ENCODE peak calls at places on chromosomes 12 and 14, in six cellular contexts. Y is BJ, C is tibial nerve, D is lower leg skin, G is ovary, W is lung. K is an unnamed sample.

GRCh38 chr12:47742253-47742825 is 16.3 kb downstream of the RAPGEF3 start:
- DNase-seq in D (peak; percentile 94), C (peak; percentile 71), G (peak; percentile 73), W (peak; percentile 56), Y (no peak), K (no peak)

GRCh38 chr14:76152333-76152681 is 585 bp downstream of the GPATCH2L start:
- DNase-seq in W (peak; percentile 65), G (peak; percentile 54), Y (peak; percentile 42), D (peak; percentile 92), C (peak; percentile 44), K (peak; percentile 94)

GRCh38 chr12:108495054-108495453 is 20.0 kb upstream of the FICD start:
- DNase-seq in C (no peak), W (no peak), Y (no peak), G (no peak), D (peak; percentile 15), K (no peak)

GRCh38 chr12:2640709-2641108 is 154.1 kb upstream of the FKBP4 start:
- DNase-seq in C (peak; percentile 22), G (peak; percentile 35), Y (peak; percentile 80), D (peak; percentile 88), W (peak; percentile 45), K (no peak)

GRCh38 chr14:35553808-35554207 is 19.8 kb downstream of the INSM2 start:
- DNase-seq in C (no peak), D (no peak), W (no peak), G (no peak), Y (peak; percentile 26), K (no peak)

GRCh38 chr12:10395390-10395998 is 5.7 kb upstream of the KLRK1 start:
- DNase-seq in W (no peak), G (peak; percentile 28), D (no peak), Y (peak; percentile 77), C (peak; percentile 37), K (peak; percentile 87)

GRCh38 chr14:103730490-103731035 is 15.0 kb downstream of the ZFYVE21 start:
- DNase-seq in W (no peak), C (no peak), D (no peak), Y (no peak), G (peak; percentile 32), K (no peak)

GRCh38 chr12:115134298-115134697 is 450.3 kb upstream of the TBX3 start:
- DNase-seq in G (no peak), W (no peak), D (no peak), Y (no peak), C (no peak), K (no peak)

GRCh38 chr12:6450091-6450868 is 1.6 kb upstream of the TAPBPL start:
- DNase-seq in W (no peak), C (no peak), Y (no peak), D (peak; percentile 79), G (no peak), K (no peak)

GRCh38 chr12:6457220-6457945 is 5.5 kb downstream of the TAPBPL start:
- DNase-seq in D (peak; percentile 78), W (no peak), G (no peak), Y (no peak), C (no peak), K (no peak)

GRCh38 chr14:52329678-52330376 is 15.7 kb downstream of the PTGER2 start:
- DNase-seq in D (no peak), Y (no peak), C (no peak), G (no peak), W (no peak), K (no peak)

GRCh38 chr12:96248532-96248931 is 54.4 kb downstream of the ELK3 start:
- DNase-seq in D (no peak), W (no peak), G (no peak), C (no peak), Y (no peak), K (no peak)

GRCh38 chr14:91116913-91117588 is 3.2 kb downstream of the DGLUCY start:
- DNase-seq in Y (no peak), C (no peak), G (no peak), W (no peak), D (no peak), K (no peak)

GRCh38 chr12:124352839-124353238 is 57.9 kb downstream of the RFLNA start:
- DNase-seq in D (no peak), C (peak; percentile 59), W (peak; percentile 43), Y (no peak), G (peak; percentile 45), K (no peak)

GRCh38 chr14:57957441-57957840 is 91.5 kb upstream of the SLC35F4 start:
- DNase-seq in W (no peak), G (no peak), C (no peak), Y (no peak), D (no peak), K (no peak)

GRCh38 chr14:37230551-37231194 is 32.9 kb downstream of the MIPOL1 start:
- DNase-seq in G (no peak), W (no peak), C (peak; percentile 44), D (no peak), Y (peak; percentile 10), K (no peak)

GRCh38 chr12:31506907-31507306 is 84.0 kb downstream of the DENND5B start:
- DNase-seq in W (no peak), D (no peak), G (no peak), Y (no peak), C (no peak), K (no peak)

DNA sequence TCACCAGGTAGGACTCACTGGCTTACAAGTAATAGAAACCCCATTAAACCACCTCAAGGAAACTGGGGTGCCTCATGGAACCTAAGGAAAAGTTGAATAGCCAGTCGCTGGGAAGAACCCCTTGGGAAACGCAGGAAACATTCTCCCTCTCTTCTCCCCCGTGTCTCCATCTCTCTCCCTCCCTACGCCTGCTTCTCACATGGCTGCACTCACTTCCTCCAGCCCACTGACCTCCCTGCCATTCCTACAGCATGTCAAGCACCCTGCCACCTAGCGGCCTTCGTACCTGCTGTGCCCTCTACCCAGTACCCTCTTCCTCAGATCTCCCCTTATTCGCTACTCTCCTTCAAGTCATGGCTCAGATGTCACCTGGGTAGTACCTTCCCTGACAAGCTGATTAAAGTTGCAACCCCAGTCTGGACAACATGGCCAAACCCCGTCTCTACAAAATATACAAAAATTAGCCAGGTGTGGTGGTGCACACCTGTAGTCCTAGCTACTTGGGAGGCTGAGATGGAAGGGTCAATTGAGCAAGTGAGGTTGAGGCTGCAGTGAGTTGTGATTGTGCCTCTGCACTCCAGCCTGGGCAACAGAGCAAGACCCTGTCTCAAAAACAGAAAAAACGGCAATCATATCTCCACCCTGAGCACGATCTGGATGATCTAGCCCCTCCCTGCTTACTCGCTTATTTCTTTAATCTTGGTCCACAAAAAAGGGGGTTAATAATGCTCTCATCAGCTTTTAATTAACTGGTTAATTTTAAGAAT is 6.4 kb upstream of the DTX1 start:
- DNase-seq in W (no peak), Y (no peak), G (no peak), C (no peak), D (no peak), K (no peak)
- TF ChIP-seq CTCF in W (no peak), Y (peak; percentile 22), G (no peak), C (no peak), D (no peak), K (no peak)

DNA sequence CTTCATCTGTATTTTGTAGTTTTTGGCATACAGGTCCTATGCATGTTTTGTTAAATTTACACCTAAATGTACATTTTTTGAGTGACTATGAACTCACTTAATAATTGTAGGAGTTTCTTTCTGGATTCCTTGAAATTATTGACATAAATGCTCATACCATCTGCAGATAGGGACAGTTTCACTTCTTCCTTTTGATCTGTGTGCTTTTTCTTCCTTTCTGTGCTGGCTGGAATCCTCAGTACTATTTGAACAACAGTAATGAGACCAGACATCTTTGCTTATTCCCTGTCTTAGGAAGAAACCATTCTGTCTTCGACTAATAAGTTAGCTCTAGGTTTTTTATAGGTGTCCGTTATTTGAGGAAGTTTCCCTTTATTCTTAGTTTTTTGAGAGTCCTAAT is 110.3 kb downstream of the ADGRD1 start:
- DNase-seq in C (no peak), D (no peak), Y (no peak), W (no peak), G (no peak), K (no peak)
- TF ChIP-seq CTCF in C (no peak), D (no peak), Y (no peak), W (no peak), G (no peak), K (no peak)

GRCh38 chr12:45828402-45828801 is 98.9 kb downstream of the ARID2 start:
- DNase-seq in C (no peak), D (no peak), Y (no peak), W (no peak), G (no peak), K (no peak)
- TF ChIP-seq CTCF in C (no peak), D (no peak), Y (no peak), W (no peak), G (no peak), K (no peak)

GRCh38 chr12:14257734-14258467 is 107.6 kb upstream of the ATF7IP start:
- DNase-seq in C (peak; percentile 99), G (no peak), W (peak; percentile 95), Y (peak; percentile 95), D (peak; percentile 99), K (peak; percentile 93)
- TF ChIP-seq CTCF in C (peak; percentile 22), G (no peak), W (no peak), Y (no peak), D (no peak), K (no peak)

GRCh38 chr12:89225808-89226368 is 126.4 kb downstream of the DUSP6 start:
- DNase-seq in G (no peak), C (peak; percentile 8), Y (peak; percentile 76), W (peak; percentile 77), D (no peak), K (no peak)
- TF ChIP-seq CTCF in G (no peak), C (no peak), Y (no peak), W (no peak), D (no peak), K (no peak)